ENCODE peak calls at places on chromosomes 4 and X, in ten cellular contexts. One of them, this sample, is unnamed.

GRCh38 chr4:81142744-81143143 is 72.3 kb downstream of the PRKG2 start:
- DNase-seq in SK-MEL-5: no peak
- DNase-seq in Right ventricle myocardium superior: no peak
- DNase-seq in activated naive CD4-positive, alpha-beta T cell treated with Interleukin-2 at 50 U/mL for 16 hours: no peak
- DNase-seq in amniotic epithelial cell: no peak
- DNase-seq in iris pigment epithelial cell: peak
- DNase-seq in HT-29: no peak
- DNase-seq in GM23338: no peak
- DNase-seq in psoas muscle: no peak
- DNase-seq in heart left ventricle: no peak
- DNase-seq in this sample: no peak

GRCh38 chr4:82988323-82988832 is 22.2 kb downstream of the LIN54 start:
- DNase-seq in HT-29: no peak
- DNase-seq in iris pigment epithelial cell: peak
- DNase-seq in SK-MEL-5: no peak
- DNase-seq in psoas muscle: no peak
- DNase-seq in activated naive CD4-positive, alpha-beta T cell treated with Interleukin-2 at 50 U/mL for 16 hours: no peak
- DNase-seq in Right ventricle myocardium superior: no peak
- DNase-seq in amniotic epithelial cell: peak
- DNase-seq in heart left ventricle: no peak
- DNase-seq in GM23338: no peak
- DNase-seq in this sample: no peak

GRCh38 chr4:135515295-135515694 is 1313.7 kb upstream of the PABPC4L start:
- DNase-seq in Right ventricle myocardium superior: no peak
- DNase-seq in SK-MEL-5: no peak
- DNase-seq in psoas muscle: no peak
- DNase-seq in heart left ventricle: no peak
- DNase-seq in activated naive CD4-positive, alpha-beta T cell treated with Interleukin-2 at 50 U/mL for 16 hours: no peak
- DNase-seq in HT-29: no peak
- DNase-seq in iris pigment epithelial cell: peak
- DNase-seq in GM23338: no peak
- DNase-seq in amniotic epithelial cell: peak
- DNase-seq in this sample: no peak

GRCh38 chrX:12076046-12076445 is 62.2 kb upstream of the FRMPD4 start:
- DNase-seq in psoas muscle: no peak
- DNase-seq in HT-29: no peak
- DNase-seq in amniotic epithelial cell: peak
- DNase-seq in GM23338: peak
- DNase-seq in iris pigment epithelial cell: peak
- DNase-seq in Right ventricle myocardium superior: no peak
- DNase-seq in SK-MEL-5: peak
- DNase-seq in heart left ventricle: no peak
- DNase-seq in activated naive CD4-positive, alpha-beta T cell treated with Interleukin-2 at 50 U/mL for 16 hours: no peak
- DNase-seq in this sample: no peak

GRCh38 chr4:109072595-109072994 is 229.9 kb downstream of the COL25A1 start:
- DNase-seq in amniotic epithelial cell: peak
- DNase-seq in iris pigment epithelial cell: peak
- DNase-seq in HT-29: no peak
- DNase-seq in activated naive CD4-positive, alpha-beta T cell treated with Interleukin-2 at 50 U/mL for 16 hours: no peak
- DNase-seq in GM23338: no peak
- DNase-seq in Right ventricle myocardium superior: no peak
- DNase-seq in heart left ventricle: no peak
- DNase-seq in psoas muscle: no peak
- DNase-seq in SK-MEL-5: no peak
- DNase-seq in this sample: no peak

GRCh38 chrX:47030339-47030738 is 47.9 kb upstream of the RGN start:
- DNase-seq in amniotic epithelial cell: peak
- DNase-seq in Right ventricle myocardium superior: no peak
- DNase-seq in heart left ventricle: no peak
- DNase-seq in psoas muscle: no peak
- DNase-seq in HT-29: peak
- DNase-seq in GM23338: peak
- DNase-seq in SK-MEL-5: peak
- DNase-seq in iris pigment epithelial cell: peak
- DNase-seq in activated naive CD4-positive, alpha-beta T cell treated with Interleukin-2 at 50 U/mL for 16 hours: no peak
- DNase-seq in this sample: no peak

GRCh38 chr4:174318829-174319764 is 35.4 kb downstream of the CEP44 start:
- DNase-seq in Right ventricle myocardium superior: no peak
- DNase-seq in SK-MEL-5: peak
- DNase-seq in activated naive CD4-positive, alpha-beta T cell treated with Interleukin-2 at 50 U/mL for 16 hours: no peak
- DNase-seq in GM23338: peak
- DNase-seq in HT-29: peak
- DNase-seq in psoas muscle: no peak
- DNase-seq in heart left ventricle: no peak
- DNase-seq in amniotic epithelial cell: peak
- DNase-seq in iris pigment epithelial cell: peak
- DNase-seq in this sample: no peak

GRCh38 chrX:12978205-12979010 is 3.5 kb downstream of the TMSB4X start:
- DNase-seq in amniotic epithelial cell: peak
- DNase-seq in GM23338: peak
- DNase-seq in psoas muscle: peak
- DNase-seq in heart left ventricle: peak
- DNase-seq in Right ventricle myocardium superior: peak
- DNase-seq in SK-MEL-5: no peak
- DNase-seq in HT-29: peak
- DNase-seq in activated naive CD4-positive, alpha-beta T cell treated with Interleukin-2 at 50 U/mL for 16 hours: peak
- DNase-seq in iris pigment epithelial cell: peak
- DNase-seq in this sample: peak

GRCh38 chrX:39724544-39724943 is 373.2 kb downstream of the BCOR start:
- DNase-seq in HT-29: no peak
- DNase-seq in amniotic epithelial cell: no peak
- DNase-seq in psoas muscle: no peak
- DNase-seq in activated naive CD4-positive, alpha-beta T cell treated with Interleukin-2 at 50 U/mL for 16 hours: no peak
- DNase-seq in SK-MEL-5: no peak
- DNase-seq in GM23338: no peak
- DNase-seq in Right ventricle myocardium superior: no peak
- DNase-seq in iris pigment epithelial cell: no peak
- DNase-seq in heart left ventricle: no peak
- DNase-seq in this sample: no peak

GRCh38 chr4:2446656-2447564 is 22.0 kb upstream of the RNF4 start:
- DNase-seq in activated naive CD4-positive, alpha-beta T cell treated with Interleukin-2 at 50 U/mL for 16 hours: no peak
- DNase-seq in psoas muscle: no peak
- DNase-seq in heart left ventricle: no peak
- DNase-seq in iris pigment epithelial cell: no peak
- DNase-seq in HT-29: no peak
- DNase-seq in GM23338: no peak
- DNase-seq in Right ventricle myocardium superior: no peak
- DNase-seq in amniotic epithelial cell: no peak
- DNase-seq in SK-MEL-5: no peak
- DNase-seq in this sample: no peak

GRCh38 chr4:82809614-82810013 is 11.0 kb upstream of the SCD5 start:
- DNase-seq in HT-29: no peak
- DNase-seq in iris pigment epithelial cell: no peak
- DNase-seq in SK-MEL-5: peak
- DNase-seq in GM23338: no peak
- DNase-seq in heart left ventricle: no peak
- DNase-seq in activated naive CD4-positive, alpha-beta T cell treated with Interleukin-2 at 50 U/mL for 16 hours: no peak
- DNase-seq in Right ventricle myocardium superior: no peak
- DNase-seq in psoas muscle: no peak
- DNase-seq in amniotic epithelial cell: no peak
- DNase-seq in this sample: no peak